ENCODE peak calls at places on chromosomes 7 and 10, in five cellular contexts. One of them, this sample, is unnamed.

GRCh38 chr7:133773601-133774000 is 353.5 kb upstream of the LRGUK start:
- DNase-seq in CD8-positive, alpha-beta memory T cell: no peak
- DNase-seq in CD4-positive, CD25-positive, alpha-beta regulatory T cell: no peak
- DNase-seq in activated CD4-positive, alpha-beta T cell treated with anti-CD3 and anti-CD28 coated beads, Interleukin-2, amount 10 ng/mL, durations not matched to agents 7 days and 5 days: no peak
- DNase-seq in DMS79: no peak
- DNase-seq in this sample: no peak

GRCh38 chr7:95476072-95476845 is 9.5 kb upstream of the ASB4 start:
- DNase-seq in CD8-positive, alpha-beta memory T cell: no peak
- DNase-seq in CD4-positive, CD25-positive, alpha-beta regulatory T cell: no peak
- DNase-seq in activated CD4-positive, alpha-beta T cell treated with anti-CD3 and anti-CD28 coated beads, Interleukin-2, amount 10 ng/mL, durations not matched to agents 7 days and 5 days: no peak
- DNase-seq in DMS79: no peak
- DNase-seq in this sample: no peak

GRCh38 chr7:2483495-2483894 is 7.3 kb upstream of the GRIFIN start:
- DNase-seq in CD8-positive, alpha-beta memory T cell: no peak
- DNase-seq in CD4-positive, CD25-positive, alpha-beta regulatory T cell: no peak
- DNase-seq in activated CD4-positive, alpha-beta T cell treated with anti-CD3 and anti-CD28 coated beads, Interleukin-2, amount 10 ng/mL, durations not matched to agents 7 days and 5 days: no peak
- DNase-seq in DMS79: no peak
- DNase-seq in this sample: no peak

GRCh38 chr7:46029111-46029704 is 108.1 kb upstream of the IGFBP3 start:
- DNase-seq in CD8-positive, alpha-beta memory T cell: no peak
- DNase-seq in CD4-positive, CD25-positive, alpha-beta regulatory T cell: no peak
- DNase-seq in activated CD4-positive, alpha-beta T cell treated with anti-CD3 and anti-CD28 coated beads, Interleukin-2, amount 10 ng/mL, durations not matched to agents 7 days and 5 days: no peak
- DNase-seq in DMS79: no peak
- DNase-seq in this sample: no peak

GRCh38 chr10:29387269-29387668 is 98.4 kb downstream of the LYZL1 start:
- DNase-seq in CD8-positive, alpha-beta memory T cell: no peak
- DNase-seq in CD4-positive, CD25-positive, alpha-beta regulatory T cell: no peak
- DNase-seq in activated CD4-positive, alpha-beta T cell treated with anti-CD3 and anti-CD28 coated beads, Interleukin-2, amount 10 ng/mL, durations not matched to agents 7 days and 5 days: no peak
- DNase-seq in DMS79: peak; percentile 14
- DNase-seq in this sample: no peak

GRCh38 chr10:31315453-31315852 is 3.6 kb upstream of the ZEB1 start:
- DNase-seq in CD8-positive, alpha-beta memory T cell: no peak
- DNase-seq in CD4-positive, CD25-positive, alpha-beta regulatory T cell: no peak
- DNase-seq in activated CD4-positive, alpha-beta T cell treated with anti-CD3 and anti-CD28 coated beads, Interleukin-2, amount 10 ng/mL, durations not matched to agents 7 days and 5 days: no peak
- DNase-seq in DMS79: no peak
- DNase-seq in this sample: peak; percentile 90

GRCh38 chr7:5689716-5690115 is 91.7 kb downstream of the RNF216 start:
- DNase-seq in CD8-positive, alpha-beta memory T cell: no peak
- DNase-seq in CD4-positive, CD25-positive, alpha-beta regulatory T cell: no peak
- DNase-seq in activated CD4-positive, alpha-beta T cell treated with anti-CD3 and anti-CD28 coated beads, Interleukin-2, amount 10 ng/mL, durations not matched to agents 7 days and 5 days: no peak
- DNase-seq in DMS79: no peak
- DNase-seq in this sample: no peak

GRCh38 chr7:149836434-149836833 is 1.7 kb upstream of the ZNF862 start:
- DNase-seq in CD8-positive, alpha-beta memory T cell: no peak
- DNase-seq in CD4-positive, CD25-positive, alpha-beta regulatory T cell: no peak
- DNase-seq in activated CD4-positive, alpha-beta T cell treated with anti-CD3 and anti-CD28 coated beads, Interleukin-2, amount 10 ng/mL, durations not matched to agents 7 days and 5 days: no peak
- DNase-seq in DMS79: no peak
- DNase-seq in this sample: no peak

GRCh38 chr7:74355091-74355490 is 65.9 kb downstream of the CLIP2 start:
- DNase-seq in CD8-positive, alpha-beta memory T cell: no peak
- DNase-seq in CD4-positive, CD25-positive, alpha-beta regulatory T cell: no peak
- DNase-seq in activated CD4-positive, alpha-beta T cell treated with anti-CD3 and anti-CD28 coated beads, Interleukin-2, amount 10 ng/mL, durations not matched to agents 7 days and 5 days: no peak
- DNase-seq in DMS79: peak; percentile 27
- DNase-seq in this sample: peak; percentile 70

GRCh38 chr7:101173752-101174244 is 6.3 kb downstream of the NAT16 start:
- DNase-seq in CD8-positive, alpha-beta memory T cell: peak; percentile 60
- DNase-seq in CD4-positive, CD25-positive, alpha-beta regulatory T cell: peak; percentile 64
- DNase-seq in activated CD4-positive, alpha-beta T cell treated with anti-CD3 and anti-CD28 coated beads, Interleukin-2, amount 10 ng/mL, durations not matched to agents 7 days and 5 days: peak; percentile 69
- DNase-seq in DMS79: peak; percentile 15
- DNase-seq in this sample: peak; percentile 26

GRCh38 chr10:111137012-111137411 is 60.2 kb downstream of the ADRA2A start:
- DNase-seq in CD8-positive, alpha-beta memory T cell: no peak
- DNase-seq in CD4-positive, CD25-positive, alpha-beta regulatory T cell: no peak
- DNase-seq in activated CD4-positive, alpha-beta T cell treated with anti-CD3 and anti-CD28 coated beads, Interleukin-2, amount 10 ng/mL, durations not matched to agents 7 days and 5 days: no peak
- DNase-seq in DMS79: peak; percentile 81
- DNase-seq in this sample: no peak

GRCh38 chr7:92835140-92835850 is 1.1 kb downstream of the CDK6 start:
- DNase-seq in CD8-positive, alpha-beta memory T cell: peak; percentile 22
- DNase-seq in CD4-positive, CD25-positive, alpha-beta regulatory T cell: peak; percentile 57
- DNase-seq in activated CD4-positive, alpha-beta T cell treated with anti-CD3 and anti-CD28 coated beads, Interleukin-2, amount 10 ng/mL, durations not matched to agents 7 days and 5 days: peak; percentile 60
- DNase-seq in DMS79: no peak
- DNase-seq in this sample: peak; percentile 81

GRCh38 chr7:81183326-81183725 is 264.5 kb upstream of the SEMA3C start:
- DNase-seq in CD8-positive, alpha-beta memory T cell: no peak
- DNase-seq in CD4-positive, CD25-positive, alpha-beta regulatory T cell: no peak
- DNase-seq in activated CD4-positive, alpha-beta T cell treated with anti-CD3 and anti-CD28 coated beads, Interleukin-2, amount 10 ng/mL, durations not matched to agents 7 days and 5 days: no peak
- DNase-seq in DMS79: no peak
- DNase-seq in this sample: no peak

GRCh38 chr7:41010418-41010817 is 692.5 kb downstream of the INHBA start:
- DNase-seq in CD8-positive, alpha-beta memory T cell: no peak
- DNase-seq in CD4-positive, CD25-positive, alpha-beta regulatory T cell: no peak
- DNase-seq in activated CD4-positive, alpha-beta T cell treated with anti-CD3 and anti-CD28 coated beads, Interleukin-2, amount 10 ng/mL, durations not matched to agents 7 days and 5 days: no peak
- DNase-seq in DMS79: no peak
- DNase-seq in this sample: peak; percentile 12